ENCODE peak calls at places on chromosomes 6 and 20, in ten cellular contexts. J is lung microvascular endothelial cell; M is DMS153; B is cerebellar cortex; R is activated CD4-positive, CD25-positive, alpha-beta regulatory T cell; G is mesothelial cell of epicardium; K is ELR; V is ELF-1; H is AG04450; C is ACHN. T is an unnamed sample.

GRCh38 chr6:108948252-108948651 is 100.0 kb downstream of the ARMC2 start:
- DNase-seq in B (peak; percentile 94), H (no peak), V (no peak), G (no peak), K (no peak), M (peak; percentile 18), R (no peak), J (peak; percentile 10), C (peak; percentile 47), T (no peak)

GRCh38 chr6:24539416-24539815 is 44.6 kb downstream of the ALDH5A1 start:
- DNase-seq in C (no peak), G (no peak), R (no peak), H (no peak), K (no peak), J (no peak), B (no peak), V (no peak), M (no peak), T (no peak)

GRCh38 chr20:33648396-33649004 is 13.6 kb upstream of the C20orf144 start:
- DNase-seq in R (no peak), K (peak; percentile 30), H (no peak), J (no peak), B (no peak), C (no peak), V (no peak), G (no peak), M (no peak), T (no peak)

GRCh38 chr6:158770948-158771347 is 48.2 kb downstream of the EZR start:
- DNase-seq in B (no peak), V (no peak), K (no peak), H (no peak), G (no peak), M (no peak), R (no peak), J (no peak), C (no peak), T (no peak)

GRCh38 chr20:9407805-9408421 is 106.5 kb upstream of the LAMP5 start:
- DNase-seq in V (peak; percentile 60), M (peak; percentile 26), H (peak; percentile 60), K (peak; percentile 69), B (peak; percentile 92), R (no peak), C (peak; percentile 74), J (peak; percentile 71), G (no peak), T (peak; percentile 31)

GRCh38 chr6:136889271-136890193 is 32.6 kb upstream of the SLC35D3 start:
- DNase-seq in V (no peak), C (no peak), H (no peak), G (no peak), J (no peak), B (no peak), M (peak; percentile 49), K (no peak), R (no peak), T (no peak)

GRCh38 chr6:145865175-145865574 is 50.6 kb upstream of the FBXO30 start:
- DNase-seq in B (no peak), K (no peak), H (no peak), C (peak; percentile 2), G (no peak), R (no peak), V (no peak), J (no peak), M (no peak), T (no peak)

GRCh38 chr20:36483919-36484808 is 57.2 kb upstream of the MYL9 start:
- DNase-seq in M (peak; percentile 32), R (no peak), V (peak; percentile 78), K (peak; percentile 93), B (no peak), C (no peak), H (no peak), G (no peak), J (peak; percentile 50), T (no peak)

GRCh38 chr6:159499034-159499433 is 194.0 kb downstream of the SOD2 start:
- DNase-seq in J (no peak), M (no peak), B (no peak), C (no peak), H (no peak), K (no peak), G (no peak), V (no peak), R (no peak), T (no peak)

GRCh38 chr6:2909718-2910117 is 6.6 kb upstream of the SERPINB9 start:
- DNase-seq in V (no peak), R (no peak), G (no peak), H (no peak), B (no peak), K (peak; percentile 43), M (no peak), C (no peak), J (peak; percentile 25), T (no peak)

T was measured in skeletal muscle cell.